ENCODE peak calls at places on chromosomes 6 and 20, in seven cellular contexts. E, K, L, G, C, U and I are unnamed samples.
A peak's percentile ranks its signal among the peaks of the same experiment; 100 is the strongest.

GRCh38 chr6:52570291-52570700 is 6.6 kb downstream of the TRAM2 start:
- DNase-seq in E (no peak), K (peak; percentile 68), L (no peak), G (no peak), C (no peak), U (no peak), I (no peak)

GRCh38 chr6:128696651-128697391 is 176.4 kb upstream of the PTPRK start:
- DNase-seq in E (no peak), K (peak; percentile 84), L (no peak), G (no peak), C (no peak), U (no peak), I (no peak)

GRCh38 chr6:169490830-169491229 is 211.0 kb downstream of the WDR27 start:
- DNase-seq in E (no peak), K (peak; percentile 62), L (no peak), G (no peak), C (no peak), U (no peak), I (no peak)

GRCh38 chr6:56540950-56541600 is 101.6 kb downstream of the DST start:
- DNase-seq in E (no peak), K (peak; percentile 47), L (no peak), G (no peak), C (peak; percentile 9), U (no peak), I (no peak)

GRCh38 chr20:36241678-36242077 is 5.4 kb downstream of the AAR2 start:
- DNase-seq in E (no peak), K (no peak), L (no peak), G (no peak), C (no peak), U (no peak), I (no peak)

GRCh38 chr20:43722153-43722505 is 4.7 kb downstream of the GTSF1L start:
- DNase-seq in E (no peak), K (no peak), L (no peak), G (no peak), C (no peak), U (no peak), I (no peak)

GRCh38 chr20:24700166-24700860 is 230.9 kb downstream of the SYNDIG1 start:
- DNase-seq in E (no peak), K (no peak), L (no peak), G (no peak), C (no peak), U (no peak), I (no peak)

GRCh38 chr6:89180971-89181370 is 35.1 kb downstream of the PM20D2 start:
- DNase-seq in E (no peak), K (no peak), L (no peak), G (no peak), C (no peak), U (no peak), I (no peak)

GRCh38 chr6:80605165-80605989 is 498.9 kb downstream of the BCKDHB start:
- DNase-seq in E (no peak), K (peak; percentile 58), L (peak; percentile 7), G (peak; percentile 46), C (peak; percentile 39), U (peak; percentile 29), I (no peak)

GRCh38 chr6:137040393-137040792 is 4.4 kb downstream of the IL20RA start:
- DNase-seq in E (no peak), K (no peak), L (no peak), G (no peak), C (no peak), U (no peak), I (no peak)